ENCODE peak calls at places on chromosomes 5 and 9, in four cellular contexts. G is central memory CD4-positive, alpha-beta T cell; R is GM19239; T is RCC 7860. K is an unnamed sample.

GRCh38 chr9:23651051-23651450 is 175.0 kb downstream of the ELAVL2 start:
- DNase-seq in G (no peak), R (no peak), T (no peak), K (no peak)

GRCh38 chr5:10310073-10310779 is 2.5 kb upstream of the CMBL start:
- DNase-seq in G (no peak), R (no peak), T (peak; percentile 65), K (peak; percentile 59)

GRCh38 chr5:132473608-132474007 is 17.0 kb downstream of the IRF1 start:
- DNase-seq in G (no peak), R (no peak), T (no peak), K (no peak)

GRCh38 chr9:77514886-77515711 is 133.0 kb downstream of the GNA14 start:
- DNase-seq in G (no peak), R (no peak), T (peak; percentile 17), K (no peak)

GRCh38 chr9:17905356-17906203 is 326.7 kb downstream of the SH3GL2 start:
- DNase-seq in G (no peak), R (no peak), T (no peak), K (no peak)

GRCh38 chr5:109905906-109906305 is 216.2 kb downstream of the MAN2A1 start:
- DNase-seq in G (no peak), R (no peak), T (no peak), K (no peak)

GRCh38 chr5:178319541-178320041 is 87.0 kb upstream of the PHYKPL start:
- DNase-seq in G (no peak), R (no peak), T (no peak), K (no peak)

GRCh38 chr5:90940227-90940995 is 381.8 kb downstream of the ADGRV1 start:
- DNase-seq in G (peak; percentile 6), R (no peak), T (peak; percentile 23), K (peak; percentile 60)

GRCh38 chr5:169742773-169743296 is 105.8 kb downstream of the DOCK2 start:
- DNase-seq in G (no peak), R (no peak), T (no peak), K (peak; percentile 76)

GRCh38 chr5:14341571-14342225 is 198.6 kb downstream of the TRIO start:
- DNase-seq in G (no peak), R (no peak), T (no peak), K (no peak)

GRCh38 chr5:170057311-170057710 is 48.4 kb upstream of the FOXI1 start:
- DNase-seq in G (no peak), R (no peak), T (no peak), K (no peak)

GRCh38 chr5:56815657-56816545 is 552 bp downstream of the MAP3K1 start:
- DNase-seq in G (peak; percentile 44), R (peak; percentile 36), T (no peak), K (peak; percentile 32)

GRCh38 chr5:76485511-76485910 is 82.4 kb downstream of the IQGAP2 start:
- DNase-seq in G (no peak), R (no peak), T (no peak), K (no peak)

GRCh38 chr5:150256416-150257064 is 33.0 kb downstream of the CAMK2A start:
- DNase-seq in G (no peak), R (no peak), T (no peak), K (no peak)

GRCh38 chr9:79572032-79572890 is 496 bp downstream of the TLE4 start:
- DNase-seq in G (no peak), R (no peak), T (peak; percentile 31), K (peak; percentile 40)